ENCODE peak calls at places on chromosome 18, in five cellular contexts. Z is IMR-90, P is mesendoderm, B is neuronal stem cell, J is H9. V is an unnamed sample.

GRCh38 chr18:48676756-48677368 is 138.0 kb downstream of the CTIF start:
- DNase-seq in Z (peak), P (peak), B (peak), J (peak), V (peak)

GRCh38 chr18:48475635-48476549 is 62.9 kb upstream of the CTIF start:
- DNase-seq in Z (peak), P (peak), B (peak), J (peak), V (peak)

GRCh38 chr18:58996131-58996632 is 131.5 kb downstream of the ZNF532 start:
- DNase-seq in Z (peak), P (no peak), B (no peak), J (no peak), V (peak)

GRCh38 chr18:14748496-14748895 is 524 bp downstream of the ANKRD30B start:
- DNase-seq in Z (no peak), P (no peak), B (no peak), J (no peak), V (no peak)

GRCh38 chr18:37322497-37323035 is 243.0 kb downstream of the CELF4 start:
- DNase-seq in Z (peak), P (peak), B (peak), J (peak), V (peak)

GRCh38 chr18:7682334-7682733 is 115.2 kb downstream of the PTPRM start:
- DNase-seq in Z (no peak), P (no peak), B (no peak), J (no peak), V (no peak)

GRCh38 chr18:27599202-27599829 is 414.2 kb upstream of the CHST9 start:
- DNase-seq in Z (peak), P (peak), B (peak), J (peak), V (peak)

GRCh38 chr18:37254973-37255372 is 310.6 kb downstream of the CELF4 start:
- DNase-seq in Z (no peak), P (no peak), B (no peak), J (no peak), V (no peak)

GRCh38 chr18:13381907-13382682 is 163.5 kb downstream of the LDLRAD4 start:
- DNase-seq in Z (peak), P (no peak), B (no peak), J (no peak), V (peak)

GRCh38 chr18:43396266-43396665 is 119.0 kb upstream of the SYT4 start:
- DNase-seq in Z (no peak), P (peak), B (peak), J (no peak), V (peak)

GRCh38 chr18:60040966-60041365 is 141.2 kb downstream of the PMAIP1 start:
- DNase-seq in Z (no peak), P (no peak), B (no peak), J (no peak), V (no peak)

GRCh38 chr18:62525611-62526010 is 2.8 kb downstream of the ZCCHC2 start:
- DNase-seq in Z (no peak), P (no peak), B (no peak), J (no peak), V (no peak)

GRCh38 chr18:6929370-6930102 is 188.1 kb downstream of the LAMA1 start:
- DNase-seq in Z (no peak), P (peak), B (no peak), J (peak), V (no peak)

GRCh38 chr18:41077076-41077475 is 878.0 kb upstream of the PIK3C3 start:
- DNase-seq in Z (no peak), P (no peak), B (no peak), J (no peak), V (no peak)

GRCh38 chr18:2908166-2908945 is 61.5 kb downstream of the EMILIN2 start:
- DNase-seq in Z (no peak), P (no peak), B (no peak), J (no peak), V (no peak)

GRCh38 chr18:44579028-44579692 is 101.5 kb upstream of the SETBP1 start:
- DNase-seq in Z (peak), P (peak), B (peak), J (peak), V (peak)

GRCh38 chr18:31750259-31750658 is 10.4 kb downstream of the SLC25A52 start:
- DNase-seq in Z (no peak), P (no peak), B (no peak), J (no peak), V (no peak)

GRCh38 chr18:58754544-58755068 is 83.3 kb downstream of the MALT1 start:
- DNase-seq in Z (no peak), P (no peak), B (no peak), J (no peak), V (no peak)

GRCh38 chr18:13137041-13137938 is 81.3 kb upstream of the LDLRAD4 start:
- DNase-seq in Z (no peak), P (no peak), B (no peak), J (no peak), V (no peak)

GRCh38 chr18:36402765-36403396 is 105.4 kb downstream of the FHOD3 start:
- DNase-seq in Z (peak), P (peak), B (no peak), J (peak), V (no peak)

GRCh38 chr18:63823516-63824219 is 48.5 kb downstream of the SERPINB7 start:
- DNase-seq in Z (peak), P (peak), B (no peak), J (no peak), V (peak)

GRCh38 chr18:35463050-35463449 is 34.7 kb downstream of the INO80C start:
- DNase-seq in Z (no peak), P (no peak), B (no peak), J (no peak), V (no peak)

GRCh38 chr18:26210147-26210546 is 16.1 kb upstream of the TAF4B start:
- DNase-seq in Z (no peak), P (no peak), B (no peak), J (no peak), V (no peak)
- H2AK5ac ChIP-seq in Z (no peak), P (no peak), B (no peak), J (no peak), V (no peak)

GRCh38 chr18:76819411-76820136 is 2.8 kb upstream of the ZNF236 start:
- DNase-seq in Z (no peak), P (no peak), B (no peak), J (no peak), V (no peak)

GRCh38 chr18:76822510-76823165 is at the start of gene ZNF236:
- DNase-seq in Z (peak), P (peak), B (peak), J (peak), V (peak)

GRCh38 chr18:76821875-76822509 is 365 bp upstream of the ZNF236 start:
- DNase-seq in Z (peak), P (peak), B (peak), J (no peak), V (peak)

GRCh38 chr18:76823166-76823539 is 796 bp downstream of the ZNF236 start:
- DNase-seq in Z (no peak), P (peak), B (no peak), J (no peak), V (no peak)

DNA sequence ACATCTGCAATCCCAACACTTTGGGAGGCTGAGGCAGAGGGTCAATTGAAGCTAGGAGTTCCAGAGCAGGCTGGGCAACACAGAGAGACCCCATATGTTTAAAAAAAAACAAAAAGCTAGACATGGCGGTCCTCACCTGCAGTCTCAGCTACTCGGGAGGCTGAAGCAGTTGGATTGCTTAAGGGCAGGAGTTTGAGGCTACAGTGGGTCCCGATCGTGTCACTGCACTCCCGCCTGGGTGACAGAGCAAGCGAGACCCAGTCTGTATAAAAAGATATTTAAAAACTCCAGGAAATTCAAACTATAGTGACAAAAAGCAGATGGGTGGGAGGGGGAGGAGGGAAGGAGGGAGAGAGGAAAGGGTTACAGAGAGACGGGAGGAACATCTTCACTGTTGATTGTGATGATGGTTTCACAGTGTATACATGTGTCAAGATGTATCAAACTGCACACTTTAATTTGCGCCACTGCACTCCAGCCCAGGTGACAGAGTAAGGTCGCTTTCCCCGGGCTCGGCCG is 942 bp upstream of the ZNF236 start:
- DNase-seq in Z (no peak), P (no peak), B (no peak), J (no peak), V (no peak)
- H2AK5ac ChIP-seq in Z (peak), P (no peak), B (peak), J (no peak), V (no peak)

GRCh38 chr18:68533641-68534040 is 181.3 kb downstream of the TMX3 start:
- DNase-seq in Z (no peak), P (no peak), B (no peak), J (no peak), V (peak)

DNA sequence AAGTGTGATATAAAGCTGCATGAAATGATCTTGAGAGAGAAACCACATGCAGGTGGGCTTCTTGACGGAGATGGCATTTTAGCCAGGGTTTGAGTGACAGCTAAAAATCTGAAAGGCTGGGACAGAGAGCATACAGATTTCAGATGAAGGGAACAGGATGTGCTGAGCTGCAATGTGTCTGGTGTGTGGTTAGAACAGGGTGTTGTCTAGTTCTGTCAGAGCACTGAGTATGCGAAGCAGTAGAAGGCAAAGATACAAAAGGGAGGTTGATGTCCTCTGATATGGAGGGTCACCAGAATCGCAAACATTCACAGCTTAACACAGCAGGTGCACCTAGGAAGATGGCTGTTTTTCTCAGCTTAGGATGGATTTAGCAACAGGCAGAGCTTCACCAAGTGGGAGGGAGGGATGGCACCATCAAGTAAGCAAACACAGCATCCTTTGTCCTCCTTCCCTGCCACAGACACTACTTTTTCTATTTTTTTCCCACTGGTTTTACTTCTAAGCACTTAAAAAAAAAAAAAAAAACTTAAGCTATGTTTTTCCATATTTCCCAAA is 182.5 kb downstream of the TMX3 start:
- DNase-seq in Z (no peak), P (no peak), B (no peak), J (no peak), V (no peak)
- H2AK5ac ChIP-seq in Z (no peak), P (no peak), B (no peak), J (no peak), V (no peak)

DNA sequence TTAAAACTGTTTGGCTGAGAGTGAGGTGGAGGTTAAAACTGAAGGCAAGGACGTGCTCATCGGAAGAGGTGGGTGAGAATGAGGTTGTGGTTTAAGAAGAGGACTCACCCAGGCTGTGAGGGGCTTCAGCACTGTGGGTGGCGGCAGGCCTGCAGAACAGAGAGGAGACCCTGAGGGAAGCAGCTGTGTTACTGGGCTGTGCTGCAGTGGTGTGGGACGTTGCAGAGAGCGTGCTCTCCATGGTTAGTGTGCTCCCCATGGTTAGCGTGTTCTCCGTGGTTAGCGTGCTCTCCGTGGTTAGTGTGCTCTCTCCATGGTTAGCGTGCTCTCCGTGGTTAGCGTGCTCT is 68.6 kb upstream of the NFATC1 start:
- DNase-seq in Z (no peak), P (no peak), B (no peak), J (no peak), V (no peak)
- H2AK5ac ChIP-seq in Z (no peak), P (no peak), B (no peak), J (no peak), V (no peak)